ENCODE peak calls at places on chromosome 18, in four cellular contexts. One of them, this sample, is unnamed.

GRCh38 chr18:2147866-2148265 is 423.4 kb downstream of the METTL4 start:
- DNase-seq in colonic mucosa: no peak
- DNase-seq in CD8-positive, alpha-beta T cell: no peak
- DNase-seq in B cell: no peak
- DNase-seq in this sample: no peak

GRCh38 chr18:35953688-35954087 is 18.8 kb upstream of the RMP24 start:
- DNase-seq in B cell: no peak
- DNase-seq in CD8-positive, alpha-beta T cell: no peak
- DNase-seq in colonic mucosa: no peak
- DNase-seq in this sample: no peak

GRCh38 chr18:74234326-74235171 is 57.2 kb downstream of the CYB5A start:
- DNase-seq in CD8-positive, alpha-beta T cell: no peak
- DNase-seq in colonic mucosa: peak; percentile 72
- DNase-seq in B cell: no peak
- DNase-seq in this sample: no peak

GRCh38 chr18:31965331-31965970 is 22.5 kb upstream of the TRAPPC8 start:
- DNase-seq in B cell: no peak
- DNase-seq in colonic mucosa: no peak
- DNase-seq in CD8-positive, alpha-beta T cell: no peak
- DNase-seq in this sample: no peak

GRCh38 chr18:21897811-21898210 is 157.2 kb downstream of the MIB1 start:
- DNase-seq in colonic mucosa: peak; percentile 76
- DNase-seq in CD8-positive, alpha-beta T cell: no peak
- DNase-seq in B cell: peak; percentile 27
- DNase-seq in this sample: no peak

GRCh38 chr18:58225101-58225500 is 181.1 kb downstream of the NEDD4L start:
- DNase-seq in B cell: no peak
- DNase-seq in CD8-positive, alpha-beta T cell: no peak
- DNase-seq in colonic mucosa: no peak
- DNase-seq in this sample: no peak

GRCh38 chr18:31634331-31634713 is 42.6 kb downstream of the TTR start:
- DNase-seq in B cell: no peak
- DNase-seq in CD8-positive, alpha-beta T cell: no peak
- DNase-seq in colonic mucosa: no peak
- DNase-seq in this sample: no peak

GRCh38 chr18:78999939-79000338 is 20.3 kb downstream of the SALL3 start:
- DNase-seq in CD8-positive, alpha-beta T cell: no peak
- DNase-seq in colonic mucosa: no peak
- DNase-seq in B cell: no peak
- DNase-seq in this sample: no peak

GRCh38 chr18:49812321-49813070 is 837 bp downstream of the ACAA2 start:
- DNase-seq in B cell: no peak
- DNase-seq in CD8-positive, alpha-beta T cell: no peak
- DNase-seq in colonic mucosa: no peak
- DNase-seq in this sample: no peak

GRCh38 chr18:49094979-49095632 is 144.3 kb upstream of the SMAD7 start:
- DNase-seq in CD8-positive, alpha-beta T cell: no peak
- DNase-seq in B cell: no peak
- DNase-seq in colonic mucosa: no peak
- DNase-seq in this sample: no peak

GRCh38 chr18:28729321-28729720 is 552.4 kb upstream of the CDH2 start:
- DNase-seq in CD8-positive, alpha-beta T cell: no peak
- DNase-seq in B cell: no peak
- DNase-seq in colonic mucosa: no peak
- DNase-seq in this sample: no peak

GRCh38 chr18:5463390-5463789 is 80.4 kb downstream of the EPB41L3 start:
- DNase-seq in CD8-positive, alpha-beta T cell: no peak
- DNase-seq in B cell: no peak
- DNase-seq in colonic mucosa: peak; percentile 39
- DNase-seq in this sample: no peak

GRCh38 chr18:63150326-63150725 is 169.2 kb downstream of the BCL2 start:
- DNase-seq in colonic mucosa: no peak
- DNase-seq in B cell: no peak
- DNase-seq in CD8-positive, alpha-beta T cell: no peak
- DNase-seq in this sample: no peak

GRCh38 chr18:8084160-8084559 is 517.0 kb downstream of the PTPRM start:
- DNase-seq in B cell: no peak
- DNase-seq in colonic mucosa: peak; percentile 29
- DNase-seq in CD8-positive, alpha-beta T cell: no peak
- DNase-seq in this sample: no peak

GRCh38 chr18:58990720-58991119 is 126.0 kb downstream of the ZNF532 start:
- DNase-seq in CD8-positive, alpha-beta T cell: no peak
- DNase-seq in B cell: no peak
- DNase-seq in colonic mucosa: no peak
- DNase-seq in this sample: no peak

GRCh38 chr18:9905401-9905922 is 8.4 kb upstream of the VAPA start:
- DNase-seq in colonic mucosa: no peak
- DNase-seq in B cell: no peak
- DNase-seq in CD8-positive, alpha-beta T cell: no peak
- DNase-seq in this sample: no peak

GRCh38 chr18:45662468-45662867 is 47.2 kb downstream of the SLC14A2 start:
- DNase-seq in colonic mucosa: no peak
- DNase-seq in CD8-positive, alpha-beta T cell: no peak
- DNase-seq in B cell: no peak
- DNase-seq in this sample: no peak

GRCh38 chr18:28152354-28152753 is 24.6 kb downstream of the CDH2 start:
- DNase-seq in colonic mucosa: no peak
- DNase-seq in B cell: no peak
- DNase-seq in CD8-positive, alpha-beta T cell: no peak
- DNase-seq in this sample: no peak

GRCh38 chr18:812123-812672 is at the start of gene YES1:
- DNase-seq in colonic mucosa: peak; percentile 82
- DNase-seq in CD8-positive, alpha-beta T cell: peak; percentile 80
- DNase-seq in B cell: peak; percentile 54
- DNase-seq in this sample: peak; percentile 83

GRCh38 chr18:3726241-3726951 is 276.4 kb downstream of the TGIF1 start:
- DNase-seq in B cell: no peak
- DNase-seq in CD8-positive, alpha-beta T cell: no peak
- DNase-seq in colonic mucosa: no peak
- DNase-seq in this sample: no peak

GRCh38 chr18:22186484-22186971 is 17.1 kb downstream of the GATA6 start:
- DNase-seq in colonic mucosa: no peak
- DNase-seq in CD8-positive, alpha-beta T cell: no peak
- DNase-seq in B cell: no peak
- DNase-seq in this sample: no peak

GRCh38 chr18:36199691-36200295 is 12.5 kb downstream of the MOCOS start:
- DNase-seq in CD8-positive, alpha-beta T cell: no peak
- DNase-seq in colonic mucosa: no peak
- DNase-seq in B cell: no peak
- DNase-seq in this sample: no peak

GRCh38 chr18:44592639-44593038 is 88.0 kb upstream of the SETBP1 start:
- DNase-seq in CD8-positive, alpha-beta T cell: no peak
- DNase-seq in colonic mucosa: no peak
- DNase-seq in B cell: no peak
- DNase-seq in this sample: no peak

GRCh38 chr18:46675112-46675511 is 18.1 kb upstream of the LOXHD1 start:
- DNase-seq in CD8-positive, alpha-beta T cell: no peak
- DNase-seq in B cell: no peak
- DNase-seq in colonic mucosa: no peak
- DNase-seq in this sample: no peak

GRCh38 chr18:22168360-22168921 is 948 bp upstream of the GATA6 start:
- DNase-seq in colonic mucosa: peak; percentile 67
- DNase-seq in CD8-positive, alpha-beta T cell: no peak
- DNase-seq in B cell: no peak
- DNase-seq in this sample: no peak

GRCh38 chr18:59109375-59109774 is 30.3 kb upstream of the SEC11C start:
- DNase-seq in CD8-positive, alpha-beta T cell: no peak
- DNase-seq in colonic mucosa: no peak
- DNase-seq in B cell: no peak
- DNase-seq in this sample: no peak

GRCh38 chr18:52670903-52671302 is 330.9 kb downstream of the DCC start:
- DNase-seq in CD8-positive, alpha-beta T cell: no peak
- DNase-seq in colonic mucosa: no peak
- DNase-seq in B cell: no peak
- DNase-seq in this sample: no peak

GRCh38 chr18:34115409-34116081 is 109.2 kb downstream of the NOL4 start:
- DNase-seq in colonic mucosa: no peak
- DNase-seq in B cell: no peak
- DNase-seq in CD8-positive, alpha-beta T cell: no peak
- DNase-seq in this sample: no peak

GRCh38 chr18:26556573-26556972 is 8.2 kb upstream of the KCTD1 start:
- DNase-seq in colonic mucosa: no peak
- DNase-seq in B cell: no peak
- DNase-seq in CD8-positive, alpha-beta T cell: no peak
- DNase-seq in this sample: no peak

GRCh38 chr18:814300-815084 is 2.5 kb upstream of the YES1 start:
- DNase-seq in CD8-positive, alpha-beta T cell: no peak
- DNase-seq in colonic mucosa: peak; percentile 32
- DNase-seq in B cell: no peak
- DNase-seq in this sample: no peak

GRCh38 chr18:47287911-47288635 is 36.6 kb upstream of the SKOR2 start:
- DNase-seq in CD8-positive, alpha-beta T cell: no peak
- DNase-seq in colonic mucosa: no peak
- DNase-seq in B cell: no peak
- DNase-seq in this sample: no peak

GRCh38 chr18:79802298-79802697 is 4.6 kb downstream of the KCNG2 start:
- DNase-seq in colonic mucosa: no peak
- DNase-seq in B cell: no peak
- DNase-seq in CD8-positive, alpha-beta T cell: no peak
- DNase-seq in this sample: no peak

GRCh38 chr18:58605027-58606020 is 23.6 kb downstream of the ALPK2 start:
- DNase-seq in CD8-positive, alpha-beta T cell: peak; percentile 64
- DNase-seq in B cell: no peak
- DNase-seq in colonic mucosa: no peak
- DNase-seq in this sample: peak; percentile 36

GRCh38 chr18:45745817-45746461 is 22.0 kb downstream of the SLC14A1 start:
- DNase-seq in CD8-positive, alpha-beta T cell: no peak
- DNase-seq in colonic mucosa: no peak
- DNase-seq in B cell: no peak
- DNase-seq in this sample: no peak

GRCh38 chr18:26482567-26482966 is 65.8 kb downstream of the KCTD1 start:
- DNase-seq in CD8-positive, alpha-beta T cell: no peak
- DNase-seq in colonic mucosa: no peak
- DNase-seq in B cell: no peak
- DNase-seq in this sample: no peak

GRCh38 chr18:10436160-10436559 is 18.3 kb upstream of the APCDD1 start:
- DNase-seq in colonic mucosa: no peak
- DNase-seq in CD8-positive, alpha-beta T cell: no peak
- DNase-seq in B cell: no peak
- DNase-seq in this sample: no peak

This sample was measured in naive thymus-derived CD4-positive, alpha-beta T cell.